ENCODE peak calls at places on chromosomes 13 and 19, in nine cellular contexts. F is cardiac muscle cell; A is right cardiac atrium; G is ascending aorta; O is heart right ventricle; Z is CD8-positive, alpha-beta memory T cell; S is substantia nigra; N is Peyer's patch; I is PC-3. H is an unnamed sample.

GRCh38 chr13:25654332-25654731 is 282.6 kb downstream of the ATP8A2 start:
- DNase-seq in A (no peak), G (no peak), Z (no peak), N (no peak), O (no peak), I (peak; percentile 58), F (no peak), S (no peak), H (no peak)

GRCh38 chr19:8209111-8209964 is at the start of gene CERS4:
- DNase-seq in Z (peak; percentile 86), A (peak; percentile 91), N (peak; percentile 75), O (peak; percentile 79), S (peak; percentile 73), G (no peak), F (peak; percentile 90), I (peak; percentile 52), H (peak; percentile 6)

GRCh38 chr19:3968556-3969434 is 2.1 kb downstream of the DAPK3 start:
- DNase-seq in N (peak; percentile 64), I (peak; percentile 96), F (peak; percentile 98), G (peak; percentile 90), O (peak; percentile 96), S (no peak), A (peak; percentile 96), Z (no peak), H (peak; percentile 99)

GRCh38 chr19:13884726-13885591 is 8.0 kb downstream of the NANOS3 start:
- DNase-seq in N (peak; percentile 79), S (no peak), Z (no peak), F (no peak), O (no peak), G (no peak), I (no peak), A (no peak), H (no peak)

GRCh38 chr13:94968040-94968756 is 255.9 kb upstream of the SOX21 start:
- DNase-seq in Z (no peak), G (no peak), F (peak; percentile 71), O (no peak), I (no peak), A (no peak), S (peak; percentile 46), N (no peak), H (no peak)

GRCh38 chr19:50844296-50844935 is 10.3 kb upstream of the KLK3 start:
- DNase-seq in S (no peak), F (no peak), I (no peak), N (no peak), O (no peak), A (no peak), Z (no peak), G (no peak), H (no peak)

GRCh38 chr19:52351512-52351911 is 15.5 kb downstream of the ZNF610 start:
- DNase-seq in I (no peak), A (no peak), G (no peak), N (no peak), S (no peak), O (no peak), F (peak; percentile 43), Z (no peak), H (no peak)

GRCh38 chr13:106349080-106349841 is 186.2 kb downstream of the EFNB2 start:
- DNase-seq in F (peak; percentile 47), G (no peak), I (peak; percentile 83), A (peak; percentile 61), Z (no peak), N (peak; percentile 67), O (peak; percentile 11), S (no peak), H (peak; percentile 30)

GRCh38 chr19:28966737-28967401 is 246.1 kb downstream of the UQCRFS1 start:
- DNase-seq in O (no peak), S (no peak), N (no peak), G (no peak), F (no peak), A (no peak), I (no peak), Z (no peak), H (peak; percentile 5)

GRCh38 chr13:44015133-44015532 is 135.4 kb downstream of the LACC1 start:
- DNase-seq in N (no peak), F (no peak), Z (no peak), S (no peak), O (no peak), G (no peak), I (no peak), A (no peak), H (no peak)

GRCh38 chr13:72666391-72666790 is 61.0 kb downstream of the MZT1 start:
- DNase-seq in S (no peak), Z (no peak), O (no peak), N (no peak), A (no peak), F (no peak), I (no peak), G (no peak), H (no peak)

GRCh38 chr19:48798937-48799336 is 11.9 kb downstream of the BCAT2 start:
- DNase-seq in A (no peak), F (no peak), O (no peak), Z (no peak), G (no peak), N (no peak), S (no peak), I (no peak), H (peak; percentile 21)
- H3K27ac ChIP-seq in A (no peak overlapping the region), F (no peak overlapping the region), O (no peak overlapping the region), Z (no peak overlapping the region), G (no peak overlapping the region), N (no peak overlapping the region), S (no peak overlapping the region), I (no peak overlapping the region), H (no peak overlapping the region)

DNA sequence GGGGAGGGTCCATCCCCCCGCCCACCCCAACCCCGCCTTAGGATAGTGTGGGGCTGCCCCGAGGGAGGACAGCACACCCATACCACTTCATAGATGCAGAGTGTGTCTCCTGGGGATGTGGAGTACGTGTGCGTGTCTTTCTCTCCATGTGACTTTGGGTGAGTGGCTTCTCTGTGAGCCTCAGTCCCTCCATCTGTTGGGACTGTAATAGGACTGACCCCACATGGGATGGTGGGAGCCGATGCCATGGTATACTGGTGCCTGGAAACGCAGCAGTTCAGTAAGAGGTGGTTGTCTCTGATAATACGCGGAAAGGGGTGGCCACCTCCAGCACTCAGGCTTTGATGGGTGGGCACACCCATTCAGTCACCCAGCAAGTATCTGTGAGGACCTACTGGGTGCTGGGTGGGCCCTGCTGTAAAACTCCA is 816 bp upstream of the PRKD2 start:
- DNase-seq in O (no peak), F (no peak), S (no peak), I (no peak), G (no peak), Z (no peak), A (peak; percentile 34), N (no peak), H (no peak)
- H3K27ac ChIP-seq in O (peak overlapping the region; percentile 89), F (peak overlapping the region; percentile 37), S (peak overlapping the region; percentile 82), I (no peak overlapping the region), G (peak overlapping the region; percentile 87), Z (peak overlapping the region; percentile 75), A (peak overlapping the region; percentile 31), N (peak overlapping the region; percentile 91), H (no peak overlapping the region)

GRCh38 chr13:40789275-40790231 is at the start of gene SLC25A15:
- DNase-seq in F (peak; percentile 91), Z (peak; percentile 76), G (no peak), I (peak; percentile 81), S (no peak), A (peak; percentile 95), N (peak; percentile 93), O (peak; percentile 77), H (peak; percentile 45)

GRCh38 chr13:40787062-40787461 is 2.3 kb upstream of the SLC25A15 start:
- DNase-seq in N (no peak), A (no peak), Z (no peak), S (no peak), I (no peak), F (no peak), G (no peak), O (no peak), H (peak; percentile 24)

GRCh38 chr13:40784540-40784939 is 4.9 kb upstream of the SLC25A15 start:
- DNase-seq in Z (no peak), A (no peak), G (no peak), S (no peak), O (no peak), N (no peak), F (no peak), I (no peak), H (no peak)

GRCh38 chr13:40790232-40790631 is 821 bp downstream of the SLC25A15 start:
- DNase-seq in G (no peak), A (no peak), Z (no peak), S (no peak), O (no peak), I (no peak), N (no peak), F (no peak), H (no peak)

GRCh38 chr13:40786568-40786996 is 2.8 kb upstream of the SLC25A15 start:
- DNase-seq in Z (no peak), F (no peak), A (no peak), N (no peak), S (no peak), G (no peak), I (no peak), O (no peak), H (peak; percentile 28)
- H3K27ac ChIP-seq in Z (no peak overlapping the region), F (no peak overlapping the region), A (no peak overlapping the region), N (peak overlapping the region; percentile 53), S (no peak overlapping the region), G (no peak overlapping the region), I (no peak overlapping the region), O (no peak overlapping the region), H (no peak overlapping the region)

GRCh38 chr13:27403252-27403678 is 21.2 kb upstream of the GTF3A start:
- DNase-seq in G (no peak), S (no peak), A (no peak), N (no peak), I (peak; percentile 46), Z (no peak), O (no peak), F (peak; percentile 48), H (peak; percentile 39)

GRCh38 chr13:27406178-27406939 is 18.1 kb upstream of the GTF3A start:
- DNase-seq in N (no peak), G (no peak), Z (peak; percentile 48), F (peak; percentile 35), I (peak; percentile 62), S (no peak), A (no peak), O (no peak), H (peak; percentile 19)

GRCh38 chr13:27404680-27405079 is 19.7 kb upstream of the GTF3A start:
- DNase-seq in A (no peak), G (no peak), F (no peak), Z (no peak), S (no peak), O (no peak), I (no peak), N (peak; percentile 85), H (no peak)

GRCh38 chr13:27405521-27406134 is 18.8 kb upstream of the GTF3A start:
- DNase-seq in S (no peak), O (no peak), N (no peak), Z (no peak), A (no peak), I (peak; percentile 26), F (no peak), G (no peak), H (no peak)

DNA sequence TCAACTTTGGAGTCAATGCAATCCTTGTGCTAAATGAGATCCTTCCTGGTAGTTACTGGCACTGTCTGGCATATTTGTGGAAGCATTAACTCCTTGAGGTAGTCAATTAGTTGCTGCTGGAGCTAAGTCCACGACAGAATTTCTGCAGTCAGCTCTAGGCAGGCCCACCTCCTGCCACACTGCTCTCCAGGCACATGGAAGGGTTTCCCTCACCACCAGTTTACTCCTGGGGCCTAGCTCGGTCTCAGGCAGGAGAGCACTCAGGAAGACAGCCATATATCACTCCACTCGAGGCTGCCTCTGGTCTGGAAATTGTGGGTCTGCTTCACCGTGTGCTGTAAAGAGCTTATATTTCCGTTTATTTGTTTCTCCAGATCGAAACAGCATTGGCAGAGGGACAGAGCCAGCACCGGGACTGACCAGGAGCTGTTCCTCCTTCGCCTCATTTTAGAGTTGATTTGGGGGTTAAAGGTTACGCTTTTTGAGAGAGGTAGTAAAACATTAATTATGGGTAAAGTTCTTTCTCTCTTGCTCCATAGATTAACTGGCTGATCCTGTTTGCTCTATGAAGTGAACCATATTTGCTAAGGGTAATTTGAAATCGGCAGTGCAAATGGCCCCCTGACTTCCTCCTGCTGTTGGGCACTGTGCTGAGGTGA is 20.6 kb upstream of the GTF3A start:
- DNase-seq in I (no peak), O (no peak), S (no peak), Z (no peak), A (no peak), N (no peak), F (no peak), G (no peak), H (no peak)
- H3K27ac ChIP-seq in I (no peak overlapping the region), O (peak overlapping the region; percentile 17), S (no peak overlapping the region), Z (no peak overlapping the region), A (peak overlapping the region; percentile 30), N (peak overlapping the region; percentile 71), F (peak overlapping the region; percentile 52), G (peak overlapping the region; percentile 71), H (peak overlapping the region; percentile 30)